ENCODE peak calls at places on chromosomes 13 and 19, in four cellular contexts. One of them, this sample, is unnamed.

GRCh38 chr19:19515764-19516519 is at the start of gene NDUFA13:
- DNase-seq in AG09309: peak; percentile 43
- DNase-seq in CD8-positive, alpha-beta T cell: peak; percentile 93
- DNase-seq in thoracic aorta: peak; percentile 65
- DNase-seq in this sample: peak; percentile 95

GRCh38 chr19:46481187-46481586 is 9.8 kb upstream of the PNMA8A start:
- DNase-seq in thoracic aorta: no peak
- DNase-seq in CD8-positive, alpha-beta T cell: no peak
- DNase-seq in AG09309: no peak
- DNase-seq in this sample: no peak

GRCh38 chr19:33317522-33317921 is 15.2 kb upstream of the CEBPA start:
- DNase-seq in thoracic aorta: no peak
- DNase-seq in CD8-positive, alpha-beta T cell: no peak
- DNase-seq in AG09309: no peak
- DNase-seq in this sample: no peak

GRCh38 chr13:103066079-103066880 is at the start of gene SLC10A2:
- DNase-seq in AG09309: no peak
- DNase-seq in CD8-positive, alpha-beta T cell: no peak
- DNase-seq in thoracic aorta: no peak
- DNase-seq in this sample: no peak

GRCh38 chr13:98492335-98493034 is 84.4 kb downstream of the STK24 start:
- DNase-seq in thoracic aorta: no peak
- DNase-seq in CD8-positive, alpha-beta T cell: no peak
- DNase-seq in AG09309: no peak
- DNase-seq in this sample: no peak

GRCh38 chr19:58037927-58038687 is 4.3 kb downstream of the ZSCAN1 start:
- DNase-seq in AG09309: no peak
- DNase-seq in CD8-positive, alpha-beta T cell: no peak
- DNase-seq in thoracic aorta: no peak
- DNase-seq in this sample: no peak

GRCh38 chr19:29372921-29373797 is 152.6 kb upstream of the VSTM2B start:
- DNase-seq in thoracic aorta: no peak
- DNase-seq in AG09309: no peak
- DNase-seq in CD8-positive, alpha-beta T cell: no peak
- DNase-seq in this sample: no peak

GRCh38 chr13:92802776-92803175 is 423.8 kb upstream of the GPC6 start:
- DNase-seq in thoracic aorta: no peak
- DNase-seq in CD8-positive, alpha-beta T cell: no peak
- DNase-seq in AG09309: no peak
- DNase-seq in this sample: peak; percentile 11

GRCh38 chr13:48292650-48293049 is 10.9 kb upstream of the RB1 start:
- DNase-seq in thoracic aorta: no peak
- DNase-seq in AG09309: no peak
- DNase-seq in CD8-positive, alpha-beta T cell: no peak
- DNase-seq in this sample: no peak

GRCh38 chr19:44754743-44755066 is 6.2 kb downstream of the BCL3 start:
- DNase-seq in AG09309: no peak
- DNase-seq in CD8-positive, alpha-beta T cell: no peak
- DNase-seq in thoracic aorta: no peak
- DNase-seq in this sample: no peak

GRCh38 chr13:94243551-94243950 is 235.9 kb downstream of the DCT start:
- DNase-seq in CD8-positive, alpha-beta T cell: no peak
- DNase-seq in AG09309: no peak
- DNase-seq in thoracic aorta: no peak
- DNase-seq in this sample: no peak

GRCh38 chr19:50893047-50893737 is 18.0 kb downstream of the KLK4 start:
- DNase-seq in CD8-positive, alpha-beta T cell: no peak
- DNase-seq in thoracic aorta: no peak
- DNase-seq in AG09309: no peak
- DNase-seq in this sample: no peak

GRCh38 chr19:17765069-17765618 is 13.9 kb downstream of the FCHO1 start:
- DNase-seq in thoracic aorta: no peak
- DNase-seq in AG09309: no peak
- DNase-seq in CD8-positive, alpha-beta T cell: no peak
- DNase-seq in this sample: no peak

GRCh38 chr19:41734585-41734984 is 20.7 kb upstream of the CEACAM6 start:
- DNase-seq in CD8-positive, alpha-beta T cell: no peak
- DNase-seq in thoracic aorta: no peak
- DNase-seq in AG09309: no peak
- DNase-seq in this sample: no peak

GRCh38 chr13:108944760-108945159 is 315.3 kb downstream of the MYO16 start:
- DNase-seq in CD8-positive, alpha-beta T cell: no peak
- DNase-seq in AG09309: peak; percentile 57
- DNase-seq in thoracic aorta: no peak
- DNase-seq in this sample: no peak

GRCh38 chr19:55117063-55117635 is 288 bp downstream of the PPP1R12C start:
- DNase-seq in CD8-positive, alpha-beta T cell: peak; percentile 23
- DNase-seq in AG09309: no peak
- DNase-seq in thoracic aorta: no peak
- DNase-seq in this sample: no peak

GRCh38 chr13:97329331-97329730 is 104.6 kb upstream of the RAP2A start:
- DNase-seq in thoracic aorta: no peak
- DNase-seq in CD8-positive, alpha-beta T cell: no peak
- DNase-seq in AG09309: no peak
- DNase-seq in this sample: peak; percentile 24

GRCh38 chr19:18363787-18364186 is 22.2 kb upstream of the GDF15 start:
- DNase-seq in AG09309: no peak
- DNase-seq in CD8-positive, alpha-beta T cell: no peak
- DNase-seq in thoracic aorta: no peak
- DNase-seq in this sample: no peak

GRCh38 chr19:6958786-6959185 is 62.4 kb downstream of the MBD3L2B start:
- DNase-seq in CD8-positive, alpha-beta T cell: no peak
- DNase-seq in thoracic aorta: no peak
- DNase-seq in AG09309: no peak
- DNase-seq in this sample: no peak

GRCh38 chr13:49214917-49215376 is 5.2 kb upstream of the MLNR start:
- DNase-seq in CD8-positive, alpha-beta T cell: peak; percentile 23
- DNase-seq in AG09309: no peak
- DNase-seq in thoracic aorta: no peak
- DNase-seq in this sample: no peak

GRCh38 chr19:4811328-4812131 is 20.0 kb downstream of the TICAM1 start:
- DNase-seq in CD8-positive, alpha-beta T cell: peak; percentile 94
- DNase-seq in thoracic aorta: peak; percentile 44
- DNase-seq in AG09309: no peak
- DNase-seq in this sample: peak; percentile 67

GRCh38 chr19:14525729-14526128 is 3.7 kb upstream of the TECR start:
- DNase-seq in AG09309: no peak
- DNase-seq in thoracic aorta: no peak
- DNase-seq in CD8-positive, alpha-beta T cell: no peak
- DNase-seq in this sample: no peak

GRCh38 chr19:47415953-47416666 is 3.2 kb downstream of the MEIS3 start:
- DNase-seq in AG09309: no peak
- DNase-seq in thoracic aorta: no peak
- DNase-seq in CD8-positive, alpha-beta T cell: no peak
- DNase-seq in this sample: no peak

GRCh38 chr13:73138276-73138950 is 79.6 kb downstream of the KLF5 start:
- DNase-seq in CD8-positive, alpha-beta T cell: no peak
- DNase-seq in AG09309: no peak
- DNase-seq in thoracic aorta: no peak
- DNase-seq in this sample: no peak

GRCh38 chr13:114053026-114053425 is 79.2 kb upstream of the C13orf46 start:
- DNase-seq in CD8-positive, alpha-beta T cell: no peak
- DNase-seq in thoracic aorta: no peak
- DNase-seq in AG09309: no peak
- DNase-seq in this sample: no peak

GRCh38 chr13:32354040-32354439 is 38.7 kb downstream of the BRCA2 start:
- DNase-seq in AG09309: no peak
- DNase-seq in thoracic aorta: no peak
- DNase-seq in CD8-positive, alpha-beta T cell: no peak
- DNase-seq in this sample: no peak

GRCh38 chr19:17854061-17854460 is 5.6 kb upstream of the RPL18A start:
- DNase-seq in CD8-positive, alpha-beta T cell: no peak
- DNase-seq in thoracic aorta: no peak
- DNase-seq in AG09309: no peak
- DNase-seq in this sample: no peak

GRCh38 chr13:50762969-50763568 is 80.4 kb downstream of the DLEU7 start:
- DNase-seq in CD8-positive, alpha-beta T cell: no peak
- DNase-seq in AG09309: no peak
- DNase-seq in thoracic aorta: no peak
- DNase-seq in this sample: no peak

GRCh38 chr19:53394522-53394973 is 401 bp upstream of the ZNF765 start:
- DNase-seq in CD8-positive, alpha-beta T cell: peak; percentile 5
- DNase-seq in thoracic aorta: peak; percentile 18
- DNase-seq in AG09309: no peak
- DNase-seq in this sample: peak; percentile 62

GRCh38 chr19:16371540-16371986 is 46.9 kb downstream of the KLF2 start:
- DNase-seq in CD8-positive, alpha-beta T cell: peak; percentile 90
- DNase-seq in thoracic aorta: no peak
- DNase-seq in AG09309: no peak
- DNase-seq in this sample: no peak

GRCh38 chr19:32318884-32319520 is 26.4 kb upstream of the ZNF507 start:
- DNase-seq in thoracic aorta: no peak
- DNase-seq in CD8-positive, alpha-beta T cell: no peak
- DNase-seq in AG09309: no peak
- DNase-seq in this sample: no peak

GRCh38 chr13:28093871-28094270 is 6.5 kb downstream of the FLT3 start:
- DNase-seq in AG09309: no peak
- DNase-seq in CD8-positive, alpha-beta T cell: no peak
- DNase-seq in thoracic aorta: no peak
- DNase-seq in this sample: no peak

GRCh38 chr19:33868076-33868735 is 71.5 kb downstream of the KCTD15 start:
- DNase-seq in CD8-positive, alpha-beta T cell: no peak
- DNase-seq in thoracic aorta: no peak
- DNase-seq in AG09309: no peak
- DNase-seq in this sample: no peak

GRCh38 chr13:110799246-110800236 is 86.0 kb downstream of the ING1 start:
- DNase-seq in thoracic aorta: no peak
- DNase-seq in CD8-positive, alpha-beta T cell: no peak
- DNase-seq in AG09309: peak; percentile 69
- DNase-seq in this sample: peak; percentile 67
- H3K4me3 ChIP-seq in thoracic aorta: peak overlapping the region; percentile 59
- H3K4me3 ChIP-seq in CD8-positive, alpha-beta T cell: no peak overlapping the region
- H3K4me3 ChIP-seq in AG09309: peak overlapping the region; percentile 36
- H3K4me3 ChIP-seq in this sample: peak overlapping the region; percentile 30

GRCh38 chr13:81021284-81021683 is 680.4 kb upstream of the SPRY2 start:
- DNase-seq in CD8-positive, alpha-beta T cell: no peak
- DNase-seq in thoracic aorta: no peak
- DNase-seq in AG09309: no peak
- DNase-seq in this sample: no peak
- H3K4me3 ChIP-seq in CD8-positive, alpha-beta T cell: no peak overlapping the region
- H3K4me3 ChIP-seq in thoracic aorta: no peak overlapping the region
- H3K4me3 ChIP-seq in AG09309: no peak overlapping the region
- H3K4me3 ChIP-seq in this sample: no peak overlapping the region

GRCh38 chr19:2014081-2014693 is 1.3 kb downstream of the BTBD2 start:
- DNase-seq in CD8-positive, alpha-beta T cell: no peak
- DNase-seq in AG09309: no peak
- DNase-seq in thoracic aorta: no peak
- DNase-seq in this sample: no peak

GRCh38 chr19:2014731-2015610 is 543 bp downstream of the BTBD2 start:
- DNase-seq in AG09309: no peak
- DNase-seq in thoracic aorta: no peak
- DNase-seq in CD8-positive, alpha-beta T cell: peak; percentile 44
- DNase-seq in this sample: no peak

GRCh38 chr19:2013683-2013961 is 1.9 kb downstream of the BTBD2 start:
- DNase-seq in thoracic aorta: no peak
- DNase-seq in AG09309: no peak
- DNase-seq in CD8-positive, alpha-beta T cell: no peak
- DNase-seq in this sample: no peak

GRCh38 chr19:2015611-2015950 is at the start of gene BTBD2:
- DNase-seq in AG09309: peak; percentile 52
- DNase-seq in CD8-positive, alpha-beta T cell: peak; percentile 47
- DNase-seq in thoracic aorta: no peak
- DNase-seq in this sample: peak; percentile 50

DNA sequence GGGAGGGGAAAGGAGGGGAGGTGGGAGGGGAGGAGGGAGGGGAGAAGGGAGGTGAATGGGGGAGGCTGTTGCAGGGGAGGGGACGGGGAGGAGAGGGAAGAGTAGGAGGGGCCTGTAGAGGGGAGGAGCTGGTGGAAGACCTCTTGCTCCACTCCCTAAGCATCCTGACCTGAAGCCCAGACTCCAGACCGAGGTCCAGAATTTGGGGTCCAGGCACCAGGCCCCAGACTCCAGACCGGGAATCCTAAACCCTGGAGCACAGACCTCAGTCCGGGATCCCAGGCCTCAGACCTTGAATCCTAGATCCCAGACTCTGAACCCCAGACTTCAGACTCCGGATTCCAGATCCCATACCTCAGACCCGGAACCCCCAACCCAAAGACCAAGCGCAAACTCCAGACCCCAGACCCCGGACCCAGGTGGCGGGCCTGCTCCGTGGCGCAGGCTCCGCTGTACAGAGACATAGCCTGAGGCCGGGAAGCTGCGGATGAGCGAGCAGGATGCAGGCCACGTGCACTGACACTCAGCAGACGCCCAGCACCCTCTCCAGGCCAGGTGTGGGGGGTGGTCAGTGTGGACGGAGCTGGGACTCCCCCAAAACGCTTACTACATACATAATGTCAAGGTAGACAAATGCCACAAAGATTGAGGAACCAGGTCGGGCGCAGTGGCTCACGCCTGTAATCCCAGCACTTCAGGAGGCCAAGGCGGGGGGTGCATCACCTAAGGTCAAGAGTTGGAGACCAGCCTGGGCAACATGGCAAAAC is 710 bp upstream of the BTBD2 start:
- DNase-seq in CD8-positive, alpha-beta T cell: peak; percentile 57
- DNase-seq in AG09309: peak; percentile 49
- DNase-seq in thoracic aorta: peak; percentile 68
- DNase-seq in this sample: peak; percentile 73
- H3K4me3 ChIP-seq in CD8-positive, alpha-beta T cell: no peak overlapping the region
- H3K4me3 ChIP-seq in AG09309: peak overlapping the region; percentile 37
- H3K4me3 ChIP-seq in thoracic aorta: peak overlapping the region; percentile 58
- H3K4me3 ChIP-seq in this sample: peak overlapping the region; percentile 21

DNA sequence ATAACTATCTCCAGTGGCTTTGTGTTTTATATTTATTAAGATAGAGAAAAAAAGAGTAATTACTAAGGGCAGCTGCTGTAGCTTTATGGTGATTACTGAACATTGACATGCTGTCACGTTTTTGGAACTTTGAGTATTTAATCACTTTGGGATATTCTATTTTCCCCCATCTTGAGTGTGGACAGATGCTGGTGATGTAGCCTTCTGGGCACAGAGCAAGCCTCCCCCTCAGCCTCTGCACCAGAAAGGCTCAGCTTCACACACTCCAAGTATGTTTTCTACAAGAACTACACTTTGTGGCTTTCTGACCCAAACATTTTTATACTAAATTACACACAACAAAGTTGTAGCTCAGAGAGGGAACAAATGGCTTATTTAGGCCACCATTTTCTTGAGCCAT is 1.1 kb downstream of the ALOX5AP start:
- DNase-seq in thoracic aorta: no peak
- DNase-seq in AG09309: no peak
- DNase-seq in CD8-positive, alpha-beta T cell: no peak
- DNase-seq in this sample: no peak
- H3K4me3 ChIP-seq in thoracic aorta: peak overlapping the region; percentile 52
- H3K4me3 ChIP-seq in AG09309: no peak overlapping the region
- H3K4me3 ChIP-seq in CD8-positive, alpha-beta T cell: peak overlapping the region; percentile 64
- H3K4me3 ChIP-seq in this sample: no peak overlapping the region

GRCh38 chr19:49534632-49535385 is 7.0 kb downstream of the RCN3 start:
- DNase-seq in CD8-positive, alpha-beta T cell: no peak
- DNase-seq in AG09309: no peak
- DNase-seq in thoracic aorta: no peak
- DNase-seq in this sample: no peak
- H3K4me3 ChIP-seq in CD8-positive, alpha-beta T cell: peak overlapping the region; percentile 78
- H3K4me3 ChIP-seq in AG09309: no peak overlapping the region
- H3K4me3 ChIP-seq in thoracic aorta: peak overlapping the region; percentile 74
- H3K4me3 ChIP-seq in this sample: no peak overlapping the region